ENCODE peak calls at places on chromosomes 2 and 18, in four cellular contexts. One of them, this sample, is unnamed.

GRCh38 chr18:79317718-79318117 is 78.0 kb upstream of the NFATC1 start:
- DNase-seq in naive thymus-derived CD8-positive, alpha-beta T cell: no peak
- DNase-seq in hypothalamus: no peak
- DNase-seq in NCI-H69: peak
- DNase-seq in this sample: no peak

GRCh38 chr18:36058674-36059073 is 8.7 kb downstream of the RPRD1A start:
- DNase-seq in hypothalamus: no peak
- DNase-seq in NCI-H69: no peak
- DNase-seq in naive thymus-derived CD8-positive, alpha-beta T cell: no peak
- DNase-seq in this sample: no peak

GRCh38 chr2:78913284-78913683 is 112.2 kb upstream of the REG3G start:
- DNase-seq in NCI-H69: no peak
- DNase-seq in hypothalamus: no peak
- DNase-seq in naive thymus-derived CD8-positive, alpha-beta T cell: no peak
- DNase-seq in this sample: no peak

GRCh38 chr18:35407871-35408481 is 30.8 kb upstream of the ZNF396 start:
- DNase-seq in NCI-H69: peak
- DNase-seq in naive thymus-derived CD8-positive, alpha-beta T cell: peak
- DNase-seq in hypothalamus: no peak
- DNase-seq in this sample: peak

GRCh38 chr18:22451796-22452195 is 34.1 kb upstream of the CTAGE1 start:
- DNase-seq in NCI-H69: no peak
- DNase-seq in hypothalamus: no peak
- DNase-seq in naive thymus-derived CD8-positive, alpha-beta T cell: no peak
- DNase-seq in this sample: no peak

GRCh38 chr2:182064024-182064880 is 78.6 kb downstream of the PPP1R1C start:
- DNase-seq in hypothalamus: no peak
- DNase-seq in NCI-H69: peak
- DNase-seq in naive thymus-derived CD8-positive, alpha-beta T cell: no peak
- DNase-seq in this sample: no peak

GRCh38 chr2:10083692-10084566 is 3.7 kb upstream of the CYS1 start:
- DNase-seq in hypothalamus: no peak
- DNase-seq in NCI-H69: peak
- DNase-seq in naive thymus-derived CD8-positive, alpha-beta T cell: no peak
- DNase-seq in this sample: no peak

GRCh38 chr2:145755019-145755837 is 1235.3 kb upstream of the ZEB2 start:
- DNase-seq in NCI-H69: no peak
- DNase-seq in hypothalamus: no peak
- DNase-seq in naive thymus-derived CD8-positive, alpha-beta T cell: no peak
- DNase-seq in this sample: peak

GRCh38 chr18:36265035-36265434 is 32.5 kb upstream of the FHOD3 start:
- DNase-seq in naive thymus-derived CD8-positive, alpha-beta T cell: no peak
- DNase-seq in NCI-H69: no peak
- DNase-seq in hypothalamus: no peak
- DNase-seq in this sample: no peak

GRCh38 chr2:39757156-39757555 is 21.9 kb downstream of the THUMPD2 start:
- DNase-seq in NCI-H69: no peak
- DNase-seq in hypothalamus: no peak
- DNase-seq in naive thymus-derived CD8-positive, alpha-beta T cell: no peak
- DNase-seq in this sample: no peak

This sample was measured in HepG2.